ENCODE peak calls at places on chromosomes 7 and 10, in ten cellular contexts. T is AG09309, Q is bronchial epithelial cell, Y is AG10803, I is Caco-2, F is neural progenitor cell, G is WERI-Rb-1, H is pancreas, S is AG04450, L is heart left ventricle. R is an unnamed sample.

GRCh38 chr7:149196151-149196704 is 882 bp downstream of the ZNF282 start:
- DNase-seq in T (no peak), Q (no peak), Y (no peak), I (no peak), F (peak), G (no peak), H (no peak), S (no peak), L (no peak), R (no peak)

GRCh38 chr10:29160110-29160669 is 128.7 kb upstream of the LYZL1 start:
- DNase-seq in T (peak), Q (peak), Y (peak), I (no peak), F (no peak), G (no peak), H (no peak), S (no peak), L (no peak), R (peak)

GRCh38 chr7:46256870-46257528 is 335.9 kb upstream of the IGFBP3 start:
- DNase-seq in T (no peak), Q (no peak), Y (peak), I (no peak), F (no peak), G (no peak), H (no peak), S (no peak), L (no peak), R (no peak)

GRCh38 chr7:152512711-152513110 is 76.9 kb upstream of the KMT2C start:
- DNase-seq in T (no peak), Q (peak), Y (no peak), I (no peak), F (no peak), G (no peak), H (no peak), S (no peak), L (no peak), R (no peak)

GRCh38 chr7:88268858-88269257 is 37.8 kb downstream of the STEAP4 start:
- DNase-seq in T (no peak), Q (no peak), Y (no peak), I (no peak), F (no peak), G (no peak), H (no peak), S (no peak), L (no peak), R (no peak)

GRCh38 chr10:103986360-103986759 is 19.4 kb downstream of the SLK start:
- DNase-seq in T (no peak), Q (no peak), Y (no peak), I (no peak), F (no peak), G (no peak), H (no peak), S (no peak), L (no peak), R (no peak)

GRCh38 chr7:119935418-119936025 is 337.5 kb upstream of the KCND2 start:
- DNase-seq in T (no peak), Q (peak), Y (peak), I (no peak), F (peak), G (no peak), H (no peak), S (peak), L (no peak), R (peak)

GRCh38 chr7:121244120-121244865 is 84.5 kb upstream of the WNT16 start:
- DNase-seq in T (no peak), Q (no peak), Y (peak), I (no peak), F (no peak), G (peak), H (peak), S (no peak), L (no peak), R (no peak)

GRCh38 chr10:69968830-69969229 is 83.8 kb upstream of the MACROH2A2 start:
- DNase-seq in T (no peak), Q (peak), Y (no peak), I (no peak), F (peak), G (peak), H (no peak), S (no peak), L (no peak), R (no peak)

GRCh38 chr7:41942468-41943097 is 239.7 kb upstream of the INHBA start:
- DNase-seq in T (no peak), Q (no peak), Y (no peak), I (peak), F (peak), G (no peak), H (no peak), S (peak), L (no peak), R (peak)

GRCh38 chr7:96183163-96183562 is 138.7 kb downstream of the SLC25A13 start:
- DNase-seq in T (no peak), Q (no peak), Y (no peak), I (no peak), F (no peak), G (no peak), H (no peak), S (no peak), L (no peak), R (no peak)

GRCh38 chr7:96184783-96185182 is 137.1 kb downstream of the SLC25A13 start:
- DNase-seq in T (no peak), Q (peak), Y (no peak), I (no peak), F (no peak), G (no peak), H (no peak), S (no peak), L (no peak), R (no peak)

GRCh38 chr7:96181174-96181573 is 140.7 kb downstream of the SLC25A13 start:
- DNase-seq in T (no peak), Q (no peak), Y (no peak), I (no peak), F (no peak), G (no peak), H (no peak), S (no peak), L (no peak), R (no peak)

GRCh38 chr7:96179863-96180262 is 142.0 kb downstream of the SLC25A13 start:
- DNase-seq in T (no peak), Q (no peak), Y (peak), I (no peak), F (no peak), G (no peak), H (no peak), S (no peak), L (no peak), R (no peak)

GRCh38 chr7:96182424-96183158 is 139.3 kb downstream of the SLC25A13 start:
- DNase-seq in T (no peak), Q (no peak), Y (no peak), I (no peak), F (no peak), G (no peak), H (no peak), S (no peak), L (no peak), R (no peak)
- TF ChIP-seq CTCF in T (no peak), Q (no peak), Y (no peak), I (no peak), F (no peak), G (no peak), H (no peak), S (no peak), L (no peak), R (no peak)

DNA sequence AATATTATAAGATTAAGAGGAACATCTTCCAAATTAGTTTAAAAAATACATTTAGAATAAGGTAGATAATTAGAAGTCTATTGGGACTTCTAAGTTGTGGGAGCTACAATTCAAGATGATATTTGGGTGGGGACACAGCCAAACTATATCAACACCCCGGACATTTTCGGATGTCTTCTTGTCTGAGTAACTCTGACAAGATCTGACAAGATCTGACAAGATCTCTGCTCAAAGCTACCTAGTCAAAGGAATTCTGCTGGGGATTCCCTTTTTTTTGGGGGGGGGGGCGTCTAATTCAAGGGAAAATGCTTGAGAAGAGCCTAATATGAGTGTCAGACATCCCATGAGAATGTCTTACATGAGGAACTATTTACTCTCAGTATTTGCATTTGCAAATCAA is 5.2 kb upstream of the AGMO start:
- DNase-seq in T (no peak), Q (peak), Y (no peak), I (no peak), F (no peak), G (no peak), H (no peak), S (no peak), L (no peak), R (no peak)
- H3K4me3 ChIP-seq in T (no peak), Q (no peak), Y (no peak), I (no peak), F (no peak), G (no peak), H (no peak), S (no peak), L (no peak), R (no peak)

GRCh38 chr10:79200346-79200745 is 131.6 kb downstream of the ZMIZ1 start:
- DNase-seq in T (no peak), Q (no peak), Y (no peak), I (no peak), F (no peak), G (no peak), H (no peak), S (no peak), L (no peak), R (no peak)

GRCh38 chr10:79203014-79203675 is 134.4 kb downstream of the ZMIZ1 start:
- DNase-seq in T (no peak), Q (no peak), Y (no peak), I (no peak), F (no peak), G (no peak), H (no peak), S (no peak), L (peak), R (no peak)

GRCh38 chr10:79203833-79204232 is 135.1 kb downstream of the ZMIZ1 start:
- DNase-seq in T (no peak), Q (no peak), Y (no peak), I (no peak), F (no peak), G (no peak), H (no peak), S (no peak), L (peak), R (no peak)

GRCh38 chr10:79201706-79202105 is 132.9 kb downstream of the ZMIZ1 start:
- DNase-seq in T (no peak), Q (no peak), Y (no peak), I (no peak), F (no peak), G (no peak), H (no peak), S (no peak), L (peak), R (no peak)

DNA sequence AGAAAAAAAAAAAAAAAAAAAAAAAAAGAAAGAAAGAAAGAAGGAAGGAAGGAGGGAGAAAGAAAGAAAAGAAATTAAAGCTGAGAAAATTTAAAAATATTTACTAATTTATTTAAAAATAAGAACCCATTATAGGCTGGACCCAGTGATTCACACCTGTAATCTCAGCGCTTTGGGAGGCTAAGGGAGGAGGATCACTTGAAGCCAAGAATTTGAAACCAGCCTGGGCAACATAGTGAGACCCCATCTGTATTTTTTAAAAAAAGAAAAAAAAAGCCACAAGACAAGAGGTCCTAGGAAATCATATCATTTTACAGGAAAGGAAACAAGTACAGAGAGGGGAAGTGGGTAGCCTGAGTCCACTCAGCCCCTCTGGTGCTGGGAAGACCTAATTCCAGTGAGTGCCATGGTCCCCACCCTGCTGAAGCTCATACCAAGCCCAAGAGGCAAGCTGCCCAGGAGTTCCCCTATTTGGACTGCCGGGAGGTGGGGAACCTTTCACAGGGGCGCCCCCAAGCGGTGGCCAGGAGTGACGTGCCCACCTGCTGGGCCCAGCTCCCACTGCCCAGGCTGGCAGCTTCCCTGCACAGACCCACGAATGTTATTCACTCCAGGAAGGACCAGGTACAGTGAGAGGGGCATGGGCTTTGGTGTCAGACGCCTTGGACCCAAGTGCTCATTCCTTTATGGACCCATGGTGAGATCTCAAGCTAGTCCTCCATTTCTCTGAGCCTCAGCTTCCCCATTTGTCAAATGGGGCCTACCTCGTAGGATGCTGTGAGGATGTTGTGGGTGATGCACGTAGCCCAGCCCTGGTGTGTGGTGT is 133.6 kb downstream of the ZMIZ1 start:
- DNase-seq in T (no peak), Q (no peak), Y (peak), I (no peak), F (peak), G (peak), H (no peak), S (no peak), L (peak), R (no peak)
- TF ChIP-seq CTCF in T (peak), Q (peak), Y (peak), I (peak), F (peak), G (peak), H (no peak), S (peak), L (peak), R (peak)

DNA sequence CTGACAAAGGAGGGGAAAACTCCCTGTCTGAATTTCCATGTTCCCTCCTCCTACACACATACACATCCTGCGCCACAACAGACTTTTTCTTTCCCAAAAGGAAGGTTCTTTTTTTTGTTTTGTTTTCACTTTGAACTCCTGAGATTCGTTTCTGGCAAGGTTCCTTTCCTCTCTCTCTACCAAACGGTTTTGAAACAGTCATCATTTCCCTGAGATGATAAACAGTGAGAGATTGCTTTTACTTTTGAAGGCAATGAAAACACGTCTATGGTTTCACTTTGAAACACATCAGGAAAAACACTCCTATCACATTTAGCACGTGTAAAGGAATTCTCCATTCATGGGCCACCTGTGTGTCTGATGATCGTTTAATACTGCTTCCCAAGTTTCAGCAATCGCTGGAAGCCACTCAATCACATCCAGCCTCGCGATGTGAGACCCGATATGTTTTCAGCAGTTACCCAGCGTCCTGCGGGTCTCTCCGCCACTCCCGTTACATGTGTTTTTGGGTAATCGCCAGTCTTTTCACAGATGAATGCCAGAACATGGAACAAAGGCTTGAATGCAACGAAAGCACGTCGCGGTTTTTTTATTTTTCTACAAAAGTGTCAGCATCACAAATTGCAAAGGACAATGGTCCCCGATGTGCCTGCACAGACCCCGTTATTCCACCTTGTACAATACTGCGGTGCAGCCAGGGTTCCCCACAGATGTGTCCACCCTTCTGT is 62.8 kb upstream of the CUX1 start:
- DNase-seq in T (no peak), Q (peak), Y (peak), I (no peak), F (no peak), G (no peak), H (no peak), S (no peak), L (no peak), R (peak)
- H3K4me3 ChIP-seq in T (peak), Q (peak), Y (peak), I (peak), F (no peak), G (no peak), H (peak), S (peak), L (peak), R (peak)

GRCh38 chr7:30683839-30684238 is 1.6 kb upstream of the CRHR2 start:
- DNase-seq in T (no peak), Q (no peak), Y (no peak), I (no peak), F (no peak), G (no peak), H (no peak), S (no peak), L (peak), R (no peak)

GRCh38 chr7:30681262-30682130 is 760 bp downstream of the CRHR2 start:
- DNase-seq in T (no peak), Q (no peak), Y (no peak), I (no peak), F (peak), G (peak), H (no peak), S (no peak), L (no peak), R (no peak)

GRCh38 chr7:30683306-30683705 is 1.1 kb upstream of the CRHR2 start:
- DNase-seq in T (no peak), Q (no peak), Y (no peak), I (no peak), F (no peak), G (no peak), H (no peak), S (no peak), L (no peak), R (no peak)

GRCh38 chr7:30684351-30684750 is 2.1 kb upstream of the CRHR2 start:
- DNase-seq in T (no peak), Q (no peak), Y (peak), I (no peak), F (peak), G (no peak), H (no peak), S (no peak), L (no peak), R (no peak)

DNA sequence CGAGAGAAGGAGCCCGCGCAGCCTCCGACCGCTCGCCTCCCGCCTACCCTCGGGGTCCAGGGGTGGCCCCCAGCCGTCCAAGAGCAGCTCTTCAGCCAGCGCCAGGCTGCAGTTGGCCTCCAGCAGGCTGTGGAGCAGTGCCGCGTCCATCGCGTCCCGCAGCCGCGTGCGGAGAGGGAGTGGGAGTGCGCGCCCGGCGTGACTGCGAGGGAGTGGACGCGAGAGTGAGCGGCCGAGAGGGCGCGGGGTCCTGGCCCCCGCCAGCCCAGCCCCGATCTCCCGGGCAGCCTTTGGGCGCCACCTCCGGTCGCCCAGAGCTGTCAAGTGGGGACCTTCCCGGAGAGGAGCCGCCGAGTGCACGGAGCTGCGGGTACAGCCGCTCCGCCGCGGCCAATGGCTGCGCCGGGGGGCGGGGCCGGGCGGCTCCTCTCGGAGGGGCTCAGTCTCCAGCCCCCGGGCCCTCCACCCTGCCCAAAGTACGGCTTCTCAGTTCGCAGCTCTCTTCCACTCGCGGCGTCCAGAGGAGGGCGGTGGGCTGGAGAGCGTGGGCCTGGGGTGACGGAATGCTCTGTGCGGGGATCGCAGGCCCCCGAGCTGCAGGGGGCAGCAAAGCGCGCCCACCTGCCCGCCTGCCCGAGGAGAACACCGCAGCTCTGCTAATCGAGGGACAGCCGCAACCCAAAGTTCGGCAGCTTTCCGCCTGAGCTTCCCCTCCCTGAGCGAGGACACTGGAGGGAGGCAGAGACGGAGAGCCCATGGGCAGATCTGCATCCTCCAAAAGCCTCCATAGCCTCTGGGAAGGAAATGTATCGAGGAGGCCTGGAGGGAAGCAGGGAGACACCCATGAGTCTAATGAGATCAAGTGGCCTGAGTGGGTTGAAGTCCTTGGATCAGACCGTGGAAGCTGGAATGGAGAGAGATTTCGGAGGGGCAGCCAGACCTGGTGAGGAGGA is at the start of gene CRHR2:
- DNase-seq in T (no peak), Q (no peak), Y (no peak), I (no peak), F (peak), G (peak), H (no peak), S (no peak), L (no peak), R (no peak)
- TF ChIP-seq CTCF in T (no peak), Q (no peak), Y (no peak), I (no peak), F (peak), G (peak), H (no peak), S (peak), L (peak), R (no peak)

R was measured in epithelial cell of proximal tubule.